ENCODE peak calls at places on chromosomes 7 and 10, in six cellular contexts. B is stimulated activated CD8-positive, alpha-beta memory T cell treated with anti-CD3 and anti-CD28 coated beads, Interleukin-15, amount 100 ng/mL, for 24 hours; S is endothelial cell; Q is neural crest cell; P is left colon; E is NCI-H774. Y is an unnamed sample.

GRCh38 chr7:46852795-46853194 is 729.1 kb downstream of the TNS3 start:
- DNase-seq in E (no peak), P (no peak), B (no peak), S (no peak), Q (no peak), Y (no peak)

GRCh38 chr10:5575482-5576153 is 50.9 kb downstream of the CALML3 start:
- DNase-seq in E (peak), S (no peak), B (no peak), P (no peak), Q (no peak), Y (no peak)

GRCh38 chr10:95447733-95448132 is 113.4 kb downstream of the SORBS1 start:
- DNase-seq in P (no peak), B (no peak), E (no peak), Q (no peak), S (no peak), Y (no peak)

GRCh38 chr10:124174673-124175645 is 81.6 kb upstream of the CHST15 start:
- DNase-seq in E (no peak), Q (no peak), P (peak), B (no peak), S (no peak), Y (no peak)

GRCh38 chr10:35872666-35873065 is 230.6 kb upstream of the FZD8 start:
- DNase-seq in Q (no peak), E (no peak), S (no peak), B (no peak), P (no peak), Y (no peak)

GRCh38 chr7:11716185-11716584 is 115.8 kb downstream of the THSD7A start:
- DNase-seq in E (peak), Q (no peak), S (no peak), P (no peak), B (no peak), Y (peak)

GRCh38 chr7:146864644-146865043 is 748.0 kb downstream of the CNTNAP2 start:
- DNase-seq in P (no peak), Q (no peak), S (no peak), E (no peak), B (no peak), Y (no peak)

GRCh38 chr10:78672898-78673297 is 395.9 kb upstream of the ZMIZ1 start:
- DNase-seq in B (no peak), Q (no peak), E (no peak), P (no peak), S (no peak), Y (no peak)